ENCODE peak calls at places on chromosomes 1 and 21, in eight cellular contexts. C, A, I, Q, G, F, P and X are unnamed samples.

GRCh38 chr1:150807257-150807637 is 813 bp downstream of the CTSK start:
- DNase-seq in C (no peak), A (no peak), I (no peak), Q (no peak), G (no peak), F (no peak), P (no peak), X (no peak)

GRCh38 chr1:205012416-205013140 is 30.4 kb upstream of the CNTN2 start:
- DNase-seq in C (no peak), A (no peak), I (no peak), Q (no peak), G (no peak), F (no peak), P (no peak), X (no peak)

GRCh38 chr1:77759090-77760028 is at the start of gene USP33:
- DNase-seq in C (peak), A (peak), I (peak), Q (peak), G (peak), F (peak), P (peak), X (peak)

GRCh38 chr1:231750296-231750695 is 123.7 kb downstream of the DISC1 start:
- DNase-seq in C (no peak), A (no peak), I (no peak), Q (no peak), G (no peak), F (no peak), P (no peak), X (no peak)

GRCh38 chr1:220700591-220701179 is 10.5 kb downstream of the C1orf115 start:
- DNase-seq in C (no peak), A (no peak), I (no peak), Q (no peak), G (no peak), F (no peak), P (no peak), X (peak)

GRCh38 chr1:185040333-185040732 is 5.0 kb upstream of the RNF2 start:
- DNase-seq in C (no peak), A (no peak), I (no peak), Q (no peak), G (no peak), F (no peak), P (no peak), X (no peak)

GRCh38 chr1:190373705-190374336 is 103.8 kb downstream of the BRINP3 start:
- DNase-seq in C (no peak), A (no peak), I (peak), Q (no peak), G (no peak), F (no peak), P (no peak), X (no peak)

GRCh38 chr21:15289896-15290841 is 225.4 kb upstream of the NRIP1 start:
- DNase-seq in C (peak), A (peak), I (peak), Q (peak), G (no peak), F (peak), P (peak), X (no peak)

GRCh38 chr1:33363470-33363861 is 42.6 kb upstream of the A3GALT2 start:
- DNase-seq in C (no peak), A (no peak), I (no peak), Q (no peak), G (peak), F (no peak), P (no peak), X (no peak)

GRCh38 chr1:2979191-2980072 is 41.8 kb upstream of the ACTRT2 start:
- DNase-seq in C (no peak), A (peak), I (peak), Q (peak), G (peak), F (peak), P (no peak), X (no peak)

GRCh38 chr1:168582690-168583325 is 6.4 kb downstream of the XCL1 start:
- DNase-seq in C (no peak), A (no peak), I (no peak), Q (no peak), G (no peak), F (no peak), P (no peak), X (no peak)

GRCh38 chr1:6144622-6145021 is 35.5 kb downstream of the CHD5 start:
- DNase-seq in C (no peak), A (no peak), I (peak), Q (no peak), G (no peak), F (no peak), P (no peak), X (no peak)

GRCh38 chr1:241964550-241965241 is 7.1 kb downstream of the BECN2 start:
- DNase-seq in C (peak), A (no peak), I (no peak), Q (no peak), G (no peak), F (no peak), P (no peak), X (no peak)

GRCh38 chr1:54284781-54285563 is 85.0 kb downstream of the MRPL37 start:
- DNase-seq in C (no peak), A (no peak), I (no peak), Q (no peak), G (no peak), F (no peak), P (no peak), X (no peak)

GRCh38 chr21:38679531-38679930 is 126.2 kb upstream of the ETS2 start:
- DNase-seq in C (no peak), A (no peak), I (no peak), Q (no peak), G (no peak), F (no peak), P (no peak), X (no peak)

GRCh38 chr1:156090822-156091188 is 8.5 kb upstream of the MEX3A start:
- DNase-seq in C (peak), A (peak), I (peak), Q (peak), G (peak), F (peak), P (peak), X (peak)

GRCh38 chr1:217590598-217590997 is 40.3 kb downstream of the GPATCH2 start:
- DNase-seq in C (no peak), A (no peak), I (no peak), Q (no peak), G (no peak), F (no peak), P (no peak), X (no peak)

GRCh38 chr21:14757533-14758327 is 211.6 kb upstream of the SAMSN1 start:
- DNase-seq in C (no peak), A (no peak), I (no peak), Q (no peak), G (no peak), F (no peak), P (no peak), X (no peak)

GRCh38 chr1:12501661-12502060 is 116.3 kb downstream of the DHRS3 start:
- DNase-seq in C (no peak), A (peak), I (no peak), Q (no peak), G (no peak), F (no peak), P (no peak), X (no peak)

GRCh38 chr1:228094432-228095016 is 8.6 kb downstream of the C1orf35 start:
- DNase-seq in C (peak), A (peak), I (peak), Q (peak), G (peak), F (no peak), P (no peak), X (no peak)

GRCh38 chr1:228090613-228091081 is 8.1 kb downstream of the ARF1 start:
- DNase-seq in C (peak), A (peak), I (no peak), Q (peak), G (no peak), F (no peak), P (no peak), X (no peak)

GRCh38 chr1:228093050-228093906 is 9.8 kb downstream of the C1orf35 start:
- DNase-seq in C (no peak), A (peak), I (no peak), Q (peak), G (peak), F (no peak), P (no peak), X (no peak)

GRCh38 chr1:228091084-228091483 is 8.6 kb downstream of the ARF1 start:
- DNase-seq in C (no peak), A (no peak), I (no peak), Q (no peak), G (no peak), F (no peak), P (no peak), X (no peak)

GRCh38 chr1:228092342-228093049 is 10.0 kb downstream of the ARF1 start:
- DNase-seq in C (no peak), A (peak), I (no peak), Q (peak), G (no peak), F (no peak), P (no peak), X (no peak)
- TF ChIP-seq POLR2AphosphoS5 in C (no peak), A (no peak), I (no peak), Q (no peak), G (no peak), F (no peak), P (peak), X (no peak)

GRCh38 chr1:47823016-47823843 is 174.0 kb downstream of the TRABD2B start:
- DNase-seq in C (no peak), A (no peak), I (peak), Q (no peak), G (no peak), F (no peak), P (no peak), X (no peak)

GRCh38 chr1:47817861-47818260 is 179.3 kb downstream of the TRABD2B start:
- DNase-seq in C (no peak), A (no peak), I (no peak), Q (no peak), G (no peak), F (peak), P (no peak), X (no peak)

GRCh38 chr1:47816325-47817071 is 180.7 kb downstream of the TRABD2B start:
- DNase-seq in C (no peak), A (no peak), I (no peak), Q (no peak), G (no peak), F (no peak), P (no peak), X (no peak)

GRCh38 chr1:47818682-47819502 is 178.3 kb downstream of the TRABD2B start:
- DNase-seq in C (no peak), A (no peak), I (peak), Q (no peak), G (no peak), F (no peak), P (no peak), X (no peak)

GRCh38 chr1:47819503-47819888 is 177.7 kb downstream of the TRABD2B start:
- DNase-seq in C (no peak), A (no peak), I (no peak), Q (no peak), G (no peak), F (no peak), P (no peak), X (no peak)
- TF ChIP-seq CTCF in C (no peak), A (no peak), I (no peak), Q (no peak), G (no peak), F (no peak), P (no peak), X (no peak)

GRCh38 chr1:20486457-20487235 is 636 bp upstream of the CAMK2N1 start:
- DNase-seq in C (peak), A (peak), I (peak), Q (peak), G (peak), F (peak), P (peak), X (no peak)

GRCh38 chr1:20483833-20484525 is 2.0 kb downstream of the CAMK2N1 start:
- DNase-seq in C (peak), A (no peak), I (peak), Q (no peak), G (no peak), F (peak), P (no peak), X (no peak)

GRCh38 chr1:20483098-20483832 is 2.7 kb downstream of the CAMK2N1 start:
- DNase-seq in C (no peak), A (no peak), I (no peak), Q (no peak), G (no peak), F (no peak), P (no peak), X (no peak)

GRCh38 chr1:20485527-20486456 is at the start of gene CAMK2N1:
- DNase-seq in C (peak), A (peak), I (peak), Q (peak), G (peak), F (peak), P (peak), X (no peak)

DNA sequence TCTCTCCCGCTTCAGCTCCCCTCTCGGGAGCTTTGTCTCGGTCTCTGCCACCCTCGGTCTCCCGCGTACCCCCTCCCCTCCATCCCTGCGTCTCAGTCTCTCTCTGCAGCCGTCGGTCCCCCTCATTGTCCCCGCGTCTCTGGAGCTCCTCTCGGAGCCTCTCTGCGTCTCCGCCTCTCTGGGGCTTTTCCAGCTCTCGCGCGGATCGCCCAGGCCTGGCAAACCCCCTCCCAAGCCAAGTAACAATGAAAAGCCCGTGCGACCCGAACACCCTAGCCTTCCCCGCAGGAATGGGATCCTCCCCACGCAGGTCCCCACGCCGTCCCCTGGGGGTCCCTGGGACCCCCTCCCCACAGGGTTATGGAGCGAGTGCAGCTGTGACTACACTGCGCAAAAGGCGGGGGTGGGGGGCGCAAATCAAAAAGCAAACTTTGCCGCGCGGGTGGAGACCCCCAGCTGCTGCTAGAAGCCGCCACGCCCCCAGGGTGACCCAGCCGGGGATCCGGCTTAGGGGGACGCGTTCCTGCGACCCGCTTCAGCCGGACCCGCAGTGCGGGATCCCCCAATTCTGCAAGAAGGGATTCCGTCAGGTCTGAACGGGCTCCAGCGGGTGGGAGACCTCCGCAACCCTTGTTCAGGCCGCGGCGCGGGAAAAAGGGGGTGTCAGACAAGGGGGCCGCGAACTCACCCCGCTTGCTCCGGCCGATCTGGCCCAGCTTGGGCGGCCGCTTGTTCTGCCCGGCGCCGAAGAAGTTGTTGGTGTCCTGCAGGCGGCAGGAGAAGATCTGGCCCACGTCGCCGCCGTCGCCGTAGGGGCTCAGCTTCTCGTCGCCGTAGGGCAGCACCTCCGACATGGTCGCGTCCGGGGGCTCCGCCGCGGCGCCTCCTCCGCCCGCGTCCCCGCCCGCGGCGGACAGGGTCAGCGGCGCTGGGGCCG is 1.2 kb downstream of the CAMK2N1 start:
- DNase-seq in C (no peak), A (peak), I (peak), Q (no peak), G (no peak), F (peak), P (no peak), X (no peak)
- TF ChIP-seq EP300 in C (no peak), A (no peak), I (no peak), Q (no peak), G (no peak), F (no peak), P (no peak), X (no peak)

GRCh38 chr1:67838180-67838912 is 5.1 kb upstream of the GNG12 start:
- DNase-seq in C (no peak), A (no peak), I (peak), Q (no peak), G (no peak), F (no peak), P (no peak), X (no peak)
- TF ChIP-seq POLR2AphosphoS5 in C (no peak), A (peak), I (no peak), Q (peak), G (no peak), F (no peak), P (no peak), X (no peak)

GRCh38 chr1:195373831-195374230 is 1234.4 kb downstream of the KCNT2 start:
- DNase-seq in C (no peak), A (no peak), I (no peak), Q (no peak), G (no peak), F (no peak), P (no peak), X (no peak)

GRCh38 chr1:195376190-195376589 is 1232.0 kb downstream of the KCNT2 start:
- DNase-seq in C (no peak), A (no peak), I (no peak), Q (no peak), G (no peak), F (no peak), P (no peak), X (no peak)
- TF ChIP-seq CTCF in C (no peak), A (no peak), I (peak), Q (no peak), G (no peak), F (no peak), P (peak), X (no peak)

GRCh38 chr1:23742670-23743286 is 493 bp upstream of the ELOA start:
- DNase-seq in C (peak), A (peak), I (no peak), Q (no peak), G (no peak), F (no peak), P (no peak), X (no peak)
- TF ChIP-seq EP300 in C (no peak), A (no peak), I (no peak), Q (no peak), G (no peak), F (no peak), P (no peak), X (no peak)

GRCh38 chr1:8075511-8076051 is 49.5 kb upstream of the ERRFI1 start:
- DNase-seq in C (no peak), A (no peak), I (no peak), Q (no peak), G (no peak), F (no peak), P (no peak), X (no peak)

GRCh38 chr1:8076171-8076570 is 50.1 kb upstream of the ERRFI1 start:
- DNase-seq in C (no peak), A (no peak), I (no peak), Q (peak), G (no peak), F (no peak), P (no peak), X (no peak)

GRCh38 chr1:8077602-8078001 is 51.5 kb upstream of the ERRFI1 start:
- DNase-seq in C (no peak), A (no peak), I (no peak), Q (no peak), G (no peak), F (no peak), P (peak), X (no peak)

GRCh38 chr1:8077120-8077573 is 51.0 kb upstream of the ERRFI1 start:
- DNase-seq in C (peak), A (peak), I (no peak), Q (peak), G (no peak), F (no peak), P (peak), X (no peak)

DNA sequence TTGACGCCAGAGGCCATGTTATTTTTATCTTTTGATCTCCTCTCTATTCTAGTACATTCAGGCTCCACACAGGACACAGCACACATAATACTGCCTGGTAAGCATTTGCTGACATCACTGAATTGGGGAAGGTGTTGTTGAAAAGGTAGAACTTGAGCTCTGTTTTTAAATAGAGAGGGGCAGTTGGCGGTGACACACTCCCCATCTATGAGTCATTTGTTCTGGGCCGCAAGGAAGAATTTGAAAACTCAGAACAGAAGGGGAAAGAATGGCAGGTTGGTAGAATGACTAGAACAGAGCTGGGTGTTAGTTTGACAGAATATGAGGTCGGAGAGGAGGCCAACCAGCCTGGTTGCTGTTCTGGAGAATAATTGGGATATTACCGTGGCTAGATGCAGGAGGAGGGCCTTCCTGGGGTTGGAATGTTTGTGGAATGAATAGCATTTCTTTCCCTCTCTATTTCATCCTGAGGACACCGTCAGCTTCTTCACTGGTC is 52.1 kb upstream of the ERRFI1 start:
- DNase-seq in C (no peak), A (no peak), I (no peak), Q (no peak), G (no peak), F (no peak), P (no peak), X (no peak)
- TF ChIP-seq POLR2AphosphoS5 in C (no peak), A (no peak), I (no peak), Q (peak), G (no peak), F (no peak), P (no peak), X (peak)

GRCh38 chr1:207888647-207889046 is 22.3 kb downstream of the CD34 start:
- DNase-seq in C (no peak), A (peak), I (no peak), Q (peak), G (peak), F (no peak), P (no peak), X (no peak)
- TF ChIP-seq CTCF in C (no peak), A (no peak), I (peak), Q (no peak), G (peak), F (peak), P (no peak), X (no peak)

GRCh38 chr1:245893025-245893424 is 614.1 kb downstream of the SMYD3 start:
- DNase-seq in C (no peak), A (no peak), I (no peak), Q (no peak), G (no peak), F (no peak), P (no peak), X (no peak)

GRCh38 chr1:245888809-245889208 is 618.3 kb downstream of the SMYD3 start:
- DNase-seq in C (no peak), A (no peak), I (no peak), Q (no peak), G (no peak), F (no peak), P (no peak), X (no peak)
- TF ChIP-seq EP300 in C (no peak), A (no peak), I (no peak), Q (no peak), G (no peak), F (no peak), P (no peak), X (no peak)